ENCODE peak calls at places on chromosomes 1 and 21, in eight cellular contexts. A is AG20443, S is T1000, G is lower lobe of right lung, I is nephron progenitor cell, J is lung, B is M059J, L is NAMALWA. E is an unnamed sample.

GRCh38 chr21:31780944-31781343 is 49.0 kb upstream of the SCAF4 start:
- DNase-seq in A (no peak), S (no peak), I (no peak), G (no peak), L (peak), B (no peak), J (no peak), E (no peak)

GRCh38 chr1:185440877-185441276 is 123.8 kb upstream of the IVNS1ABP start:
- DNase-seq in J (no peak), I (no peak), L (no peak), B (peak), A (peak), G (no peak), S (no peak), E (no peak)

GRCh38 chr1:92822907-92823306 is 8.9 kb upstream of the RPL5 start:
- DNase-seq in G (no peak), A (peak), B (peak), J (no peak), L (no peak), I (no peak), S (no peak), E (no peak)

GRCh38 chr1:8825985-8826481 is 8.6 kb upstream of the RERE start:
- DNase-seq in L (no peak), G (no peak), B (peak), J (no peak), A (peak), I (no peak), S (no peak), E (no peak)

GRCh38 chr1:230231739-230232075 is 164.7 kb downstream of the GALNT2 start:
- DNase-seq in J (peak), I (peak), G (peak), A (no peak), L (no peak), B (no peak), S (no peak), E (peak)

GRCh38 chr21:27108228-27108627 is 141.3 kb upstream of the ADAMTS5 start:
- DNase-seq in I (no peak), S (no peak), J (no peak), B (peak), A (no peak), G (no peak), L (no peak), E (no peak)

GRCh38 chr1:27346991-27347627 is 5.3 kb downstream of the SYTL1 start:
- DNase-seq in A (no peak), B (peak), G (no peak), J (no peak), I (no peak), S (no peak), L (no peak), E (no peak)

GRCh38 chr1:29323636-29324035 is 87.3 kb downstream of the PTPRU start:
- DNase-seq in A (no peak), J (no peak), B (no peak), L (no peak), I (no peak), S (no peak), G (no peak), E (no peak)

GRCh38 chr1:162391790-162392563 is 10.4 kb downstream of the C1orf226 start:
- DNase-seq in J (no peak), A (peak), G (no peak), B (peak), S (peak), L (peak), I (peak), E (peak)

GRCh38 chr1:29520571-29521437 is 284.5 kb downstream of the PTPRU start:
- DNase-seq in B (no peak), L (no peak), S (no peak), I (no peak), G (no peak), J (no peak), A (no peak), E (no peak)

GRCh38 chr1:116666090-116666489 is 1.4 kb downstream of the IGSF3 start:
- DNase-seq in G (no peak), I (no peak), A (no peak), S (no peak), L (no peak), B (no peak), J (no peak), E (peak)

GRCh38 chr21:37509802-37510393 is 143.3 kb downstream of the DYRK1A start:
- DNase-seq in I (no peak), B (no peak), A (peak), S (no peak), G (no peak), J (no peak), L (no peak), E (no peak)

GRCh38 chr1:229408458-229409037 is 25.3 kb downstream of the ACTA1 start:
- DNase-seq in J (no peak), B (no peak), G (no peak), I (peak), L (no peak), S (no peak), A (no peak), E (no peak)

GRCh38 chr1:101360506-101360905 is 123.7 kb downstream of the S1PR1 start:
- DNase-seq in S (no peak), G (no peak), J (no peak), B (no peak), I (no peak), A (no peak), L (no peak), E (no peak)

GRCh38 chr1:119675349-119676343 is 27.6 kb upstream of the ZNF697 start:
- DNase-seq in J (peak), S (peak), A (peak), G (peak), B (peak), L (peak), I (peak), E (peak)

GRCh38 chr1:228778466-228778865 is 43.2 kb downstream of the RHOU start:
- DNase-seq in B (no peak), I (no peak), J (no peak), G (no peak), A (no peak), L (no peak), S (no peak), E (no peak)

GRCh38 chr1:3884966-3885365 is 15.1 kb downstream of the C1orf174 start:
- DNase-seq in G (peak), S (no peak), J (no peak), I (no peak), L (no peak), A (no peak), B (no peak), E (no peak)

GRCh38 chr1:84401156-84401555 is 2.9 kb downstream of the DNASE2B start:
- DNase-seq in G (no peak), I (no peak), J (no peak), L (no peak), A (no peak), B (no peak), S (no peak), E (no peak)

GRCh38 chr1:9591669-9592509 is 3.2 kb downstream of the TMEM201 start:
- DNase-seq in J (no peak), I (no peak), L (no peak), G (peak), S (no peak), A (no peak), B (no peak), E (no peak)

GRCh38 chr1:192518700-192519099 is 56.9 kb upstream of the RGS1 start:
- DNase-seq in S (no peak), A (no peak), L (no peak), J (no peak), G (no peak), B (no peak), I (no peak), E (no peak)

E was measured in small intestine.